ENCODE peak calls at places on chromosomes 4 and X, in six cellular contexts. One of them, this sample, is unnamed.

GRCh38 chr4:168524006-168524405 is 27.2 kb downstream of the PALLD start:
- DNase-seq in body of pancreas: no peak
- DNase-seq in pancreas: no peak
- DNase-seq in lung: no peak
- DNase-seq in suprapubic skin: no peak
- DNase-seq in mesenchymal stem cell: peak; percentile 87
- DNase-seq in this sample: no peak

GRCh38 chr4:1296324-1297022 is 6.8 kb downstream of the MAEA start:
- DNase-seq in body of pancreas: no peak
- DNase-seq in pancreas: no peak
- DNase-seq in lung: no peak
- DNase-seq in suprapubic skin: no peak
- DNase-seq in mesenchymal stem cell: no peak
- DNase-seq in this sample: no peak

GRCh38 chrX:39809326-39809725 is 288.4 kb downstream of the BCOR start:
- DNase-seq in body of pancreas: no peak
- DNase-seq in pancreas: no peak
- DNase-seq in lung: no peak
- DNase-seq in suprapubic skin: no peak
- DNase-seq in mesenchymal stem cell: peak; percentile 82
- DNase-seq in this sample: no peak

GRCh38 chr4:34972189-34972588 is 1272.1 kb downstream of the ARAP2 start:
- DNase-seq in body of pancreas: no peak
- DNase-seq in pancreas: no peak
- DNase-seq in lung: no peak
- DNase-seq in suprapubic skin: no peak
- DNase-seq in mesenchymal stem cell: no peak
- DNase-seq in this sample: no peak

GRCh38 chr4:185786422-185786821 is 25.6 kb downstream of the SORBS2 start:
- DNase-seq in body of pancreas: no peak
- DNase-seq in pancreas: no peak
- DNase-seq in lung: no peak
- DNase-seq in suprapubic skin: no peak
- DNase-seq in mesenchymal stem cell: no peak
- DNase-seq in this sample: no peak

GRCh38 chrX:103554687-103555417 is 30.5 kb upstream of the TCEAL4 start:
- DNase-seq in body of pancreas: peak; percentile 18
- DNase-seq in pancreas: no peak
- DNase-seq in lung: no peak
- DNase-seq in suprapubic skin: no peak
- DNase-seq in mesenchymal stem cell: peak; percentile 75
- DNase-seq in this sample: no peak

GRCh38 chrX:94743478-94743877 is 1069.5 kb downstream of the FAM133A start:
- DNase-seq in body of pancreas: no peak
- DNase-seq in pancreas: no peak
- DNase-seq in lung: no peak
- DNase-seq in suprapubic skin: no peak
- DNase-seq in mesenchymal stem cell: no peak
- DNase-seq in this sample: no peak

GRCh38 chr4:189049682-189050081 is 891.0 kb upstream of the FRG1 start:
- DNase-seq in body of pancreas: no peak
- DNase-seq in pancreas: no peak
- DNase-seq in lung: no peak
- DNase-seq in suprapubic skin: no peak
- DNase-seq in mesenchymal stem cell: peak; percentile 6
- DNase-seq in this sample: peak; percentile 29

GRCh38 chr4:8370106-8370787 is 70.3 kb downstream of the ACOX3 start:
- DNase-seq in body of pancreas: no peak
- DNase-seq in pancreas: peak; percentile 50
- DNase-seq in lung: no peak
- DNase-seq in suprapubic skin: no peak
- DNase-seq in mesenchymal stem cell: no peak
- DNase-seq in this sample: no peak

GRCh38 chr4:182828678-182829025 is 88.5 kb downstream of the DCTD start:
- DNase-seq in body of pancreas: no peak
- DNase-seq in pancreas: no peak
- DNase-seq in lung: no peak
- DNase-seq in suprapubic skin: no peak
- DNase-seq in mesenchymal stem cell: no peak
- DNase-seq in this sample: no peak

GRCh38 chr4:26076896-26077295 is 162.9 kb downstream of the SMIM20 start:
- DNase-seq in body of pancreas: no peak
- DNase-seq in pancreas: no peak
- DNase-seq in lung: no peak
- DNase-seq in suprapubic skin: no peak
- DNase-seq in mesenchymal stem cell: no peak
- DNase-seq in this sample: no peak

GRCh38 chrX:20884565-20884964 is 489.7 kb upstream of the CNKSR2 start:
- DNase-seq in body of pancreas: no peak
- DNase-seq in pancreas: peak; percentile 26
- DNase-seq in lung: no peak
- DNase-seq in suprapubic skin: no peak
- DNase-seq in mesenchymal stem cell: no peak
- DNase-seq in this sample: no peak
- H3K4me3 ChIP-seq in body of pancreas: no peak overlapping the region
- H3K4me3 ChIP-seq in pancreas: no peak overlapping the region
- H3K4me3 ChIP-seq in lung: no peak overlapping the region
- H3K4me3 ChIP-seq in suprapubic skin: no peak overlapping the region
- H3K4me3 ChIP-seq in mesenchymal stem cell: no peak overlapping the region
- H3K4me3 ChIP-seq in this sample: no peak overlapping the region

DNA sequence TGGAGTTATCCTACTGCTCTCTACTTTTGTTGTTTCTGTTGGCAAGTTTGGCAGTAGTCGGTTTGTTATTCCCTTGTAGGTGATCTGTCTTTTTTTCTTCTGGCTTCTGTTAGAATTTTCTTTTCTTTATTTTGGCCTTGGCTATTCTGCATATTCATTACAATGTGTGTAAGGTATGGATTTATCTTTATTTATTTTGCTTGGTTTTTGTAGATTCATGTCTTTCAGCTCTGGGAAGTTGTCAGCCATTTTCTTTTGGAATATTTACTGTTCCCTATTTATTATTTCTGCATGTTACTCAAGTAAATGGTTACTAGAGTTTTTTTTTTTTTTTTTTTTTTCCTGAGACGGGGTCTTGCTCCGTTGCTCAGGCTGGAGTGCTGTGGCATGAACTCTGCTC is 12.6 kb downstream of the ADD1 start:
- DNase-seq in body of pancreas: no peak
- DNase-seq in pancreas: no peak
- DNase-seq in lung: no peak
- DNase-seq in suprapubic skin: no peak
- DNase-seq in mesenchymal stem cell: no peak
- DNase-seq in this sample: no peak
- H3K4me1 ChIP-seq in body of pancreas: peaks cover 82% of the 10 kb centered on the region
- H3K4me1 ChIP-seq in pancreas: peaks cover 49% of the 10 kb centered on the region
- H3K4me1 ChIP-seq in lung: peaks cover 13% of the 10 kb centered on the region
- H3K4me1 ChIP-seq in suprapubic skin: peaks cover 56% of the 10 kb centered on the region
- H3K4me1 ChIP-seq in mesenchymal stem cell: peaks cover 7% of the 10 kb centered on the region
- H3K4me1 ChIP-seq in this sample: peaks cover 18% of the 10 kb centered on the region

GRCh38 chr4:139077567-139078355 is 62.2 kb downstream of the NOCT start:
- DNase-seq in body of pancreas: no peak
- DNase-seq in pancreas: no peak
- DNase-seq in lung: no peak
- DNase-seq in suprapubic skin: no peak
- DNase-seq in mesenchymal stem cell: no peak
- DNase-seq in this sample: no peak
- H3K4me3 ChIP-seq in body of pancreas: no peak overlapping the region
- H3K4me3 ChIP-seq in pancreas: no peak overlapping the region
- H3K4me3 ChIP-seq in lung: no peak overlapping the region
- H3K4me3 ChIP-seq in suprapubic skin: no peak overlapping the region
- H3K4me3 ChIP-seq in mesenchymal stem cell: no peak overlapping the region
- H3K4me3 ChIP-seq in this sample: no peak overlapping the region

GRCh38 chr4:4575284-4576211 is 33.7 kb upstream of the STX18 start:
- DNase-seq in body of pancreas: peak; percentile 73
- DNase-seq in pancreas: peak; percentile 81
- DNase-seq in lung: peak; percentile 57
- DNase-seq in suprapubic skin: peak; percentile 69
- DNase-seq in mesenchymal stem cell: peak; percentile 72
- DNase-seq in this sample: no peak

GRCh38 chr4:4580494-4580893 is 38.6 kb upstream of the STX18 start:
- DNase-seq in body of pancreas: no peak
- DNase-seq in pancreas: no peak
- DNase-seq in lung: no peak
- DNase-seq in suprapubic skin: no peak
- DNase-seq in mesenchymal stem cell: no peak
- DNase-seq in this sample: no peak

GRCh38 chr4:4577359-4577875 is 35.6 kb upstream of the STX18 start:
- DNase-seq in body of pancreas: no peak
- DNase-seq in pancreas: no peak
- DNase-seq in lung: no peak
- DNase-seq in suprapubic skin: no peak
- DNase-seq in mesenchymal stem cell: no peak
- DNase-seq in this sample: no peak

GRCh38 chr4:4582653-4583052 is 40.8 kb upstream of the STX18 start:
- DNase-seq in body of pancreas: no peak
- DNase-seq in pancreas: no peak
- DNase-seq in lung: no peak
- DNase-seq in suprapubic skin: no peak
- DNase-seq in mesenchymal stem cell: no peak
- DNase-seq in this sample: no peak

DNA sequence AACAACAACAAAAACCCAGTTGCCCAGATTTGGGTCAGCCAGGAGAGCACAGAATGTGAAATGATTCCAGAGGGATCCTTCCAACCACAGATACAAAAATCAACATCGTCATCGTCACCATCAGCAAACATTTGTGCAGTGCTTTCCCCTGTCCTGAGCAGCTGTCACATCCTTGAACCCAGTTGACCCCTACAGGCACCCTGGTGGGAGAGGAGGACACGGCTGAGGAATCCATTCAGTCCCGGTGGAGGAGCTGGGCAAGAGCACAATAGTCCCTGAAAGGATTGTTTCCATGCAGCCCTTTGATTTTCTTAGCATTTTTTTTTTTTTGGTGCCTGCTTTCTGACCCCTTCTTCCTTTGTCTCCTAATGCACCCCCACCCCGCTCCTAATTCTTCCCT is 37.1 kb upstream of the STX18 start:
- DNase-seq in body of pancreas: no peak
- DNase-seq in pancreas: no peak
- DNase-seq in lung: no peak
- DNase-seq in suprapubic skin: no peak
- DNase-seq in mesenchymal stem cell: no peak
- DNase-seq in this sample: no peak
- H3K4me1 ChIP-seq in body of pancreas: peaks cover 3% of the 10 kb centered on the region
- H3K4me1 ChIP-seq in pancreas: no peaks in the 10 kb centered on the region
- H3K4me1 ChIP-seq in lung: peaks cover 5% of the 10 kb centered on the region
- H3K4me1 ChIP-seq in suprapubic skin: peaks cover 15% of the 10 kb centered on the region
- H3K4me1 ChIP-seq in mesenchymal stem cell: peaks cover 11% of the 10 kb centered on the region
- H3K4me1 ChIP-seq in this sample: no peaks in the 10 kb centered on the region

GRCh38 chr4:174828845-174829701 is at the start of gene GLRA3:
- DNase-seq in body of pancreas: peak; percentile 72
- DNase-seq in pancreas: peak; percentile 86
- DNase-seq in lung: peak; percentile 75
- DNase-seq in suprapubic skin: no peak
- DNase-seq in mesenchymal stem cell: peak; percentile 62
- DNase-seq in this sample: peak; percentile 73
- H3K4me3 ChIP-seq in body of pancreas: no peak within 1 kb of the TSS
- H3K4me3 ChIP-seq in pancreas: peak within 1 kb of the TSS; percentile 34
- H3K4me3 ChIP-seq in lung: no peak within 1 kb of the TSS
- H3K4me3 ChIP-seq in suprapubic skin: peak within 1 kb of the TSS; percentile 35
- H3K4me3 ChIP-seq in mesenchymal stem cell: peak within 1 kb of the TSS; percentile 44
- H3K4me3 ChIP-seq in this sample: no peak within 1 kb of the TSS

DNA sequence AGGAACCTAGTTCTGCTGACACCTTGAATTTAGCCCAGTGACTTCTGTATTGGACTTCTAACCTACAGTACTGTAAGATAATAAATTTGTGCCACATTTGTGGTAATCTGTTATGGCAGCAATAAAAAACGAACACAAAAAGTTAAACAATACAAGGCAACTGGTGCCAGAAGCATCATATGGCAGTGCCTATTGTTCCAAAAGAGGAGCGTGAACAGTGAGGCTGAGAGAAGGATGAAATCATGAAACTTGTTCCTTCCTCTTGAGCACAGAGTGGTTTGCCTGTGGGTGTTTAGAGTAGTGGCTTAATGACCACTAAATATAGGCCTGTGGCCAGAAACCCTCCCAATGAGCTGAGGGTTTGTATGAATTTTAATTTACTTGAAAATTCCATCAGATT is 69.7 kb upstream of the PGRMC2 start:
- DNase-seq in body of pancreas: no peak
- DNase-seq in pancreas: no peak
- DNase-seq in lung: no peak
- DNase-seq in suprapubic skin: no peak
- DNase-seq in mesenchymal stem cell: no peak
- DNase-seq in this sample: no peak
- H3K4me1 ChIP-seq in body of pancreas: peaks cover 22% of the 10 kb centered on the region
- H3K4me1 ChIP-seq in pancreas: peaks cover 6% of the 10 kb centered on the region
- H3K4me1 ChIP-seq in lung: peaks cover 4% of the 10 kb centered on the region
- H3K4me1 ChIP-seq in suprapubic skin: peaks cover 28% of the 10 kb centered on the region
- H3K4me1 ChIP-seq in mesenchymal stem cell: peaks cover 7% of the 10 kb centered on the region
- H3K4me1 ChIP-seq in this sample: peaks cover 22% of the 10 kb centered on the region

GRCh38 chr4:62709618-62710252 is 1509.6 kb downstream of the ADGRL3 start:
- DNase-seq in body of pancreas: no peak
- DNase-seq in pancreas: no peak
- DNase-seq in lung: no peak
- DNase-seq in suprapubic skin: no peak
- DNase-seq in mesenchymal stem cell: peak; percentile 34
- DNase-seq in this sample: peak; percentile 23
- H3K4me3 ChIP-seq in body of pancreas: no peak overlapping the region
- H3K4me3 ChIP-seq in pancreas: no peak overlapping the region
- H3K4me3 ChIP-seq in lung: no peak overlapping the region
- H3K4me3 ChIP-seq in suprapubic skin: no peak overlapping the region
- H3K4me3 ChIP-seq in mesenchymal stem cell: no peak overlapping the region
- H3K4me3 ChIP-seq in this sample: peak overlapping the region; percentile 11

GRCh38 chrX:46978341-46979291 is 66.4 kb downstream of the JADE3 start:
- DNase-seq in body of pancreas: peak; percentile 87
- DNase-seq in pancreas: peak; percentile 64
- DNase-seq in lung: peak; percentile 63
- DNase-seq in suprapubic skin: peak; percentile 74
- DNase-seq in mesenchymal stem cell: peak; percentile 73
- DNase-seq in this sample: peak; percentile 72

DNA sequence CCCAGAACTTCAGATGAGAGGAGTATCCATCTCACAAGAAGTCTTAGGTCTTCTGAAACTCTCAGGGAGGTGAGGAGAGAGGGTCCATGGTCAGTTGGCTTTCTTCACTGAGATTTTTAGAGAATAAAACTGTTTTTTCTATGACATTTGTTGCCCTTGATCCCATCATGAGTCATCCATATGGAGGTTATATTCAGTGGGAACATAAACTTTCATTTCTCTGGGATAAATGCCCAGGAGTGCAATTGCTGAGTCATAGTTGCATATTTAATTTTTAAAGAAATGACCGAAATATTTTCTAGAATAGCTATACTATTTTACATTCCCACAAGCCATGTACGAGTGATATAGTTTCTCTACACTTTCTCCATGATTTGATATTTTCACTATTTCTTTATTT is 67.1 kb downstream of the JADE3 start:
- DNase-seq in body of pancreas: no peak
- DNase-seq in pancreas: no peak
- DNase-seq in lung: no peak
- DNase-seq in suprapubic skin: no peak
- DNase-seq in mesenchymal stem cell: peak; percentile 45
- DNase-seq in this sample: no peak
- H3K4me1 ChIP-seq in body of pancreas: no peaks in the 10 kb centered on the region
- H3K4me1 ChIP-seq in pancreas: no peaks in the 10 kb centered on the region
- H3K4me1 ChIP-seq in lung: no peaks in the 10 kb centered on the region
- H3K4me1 ChIP-seq in suprapubic skin: no peaks in the 10 kb centered on the region
- H3K4me1 ChIP-seq in mesenchymal stem cell: peaks cover 2% of the 10 kb centered on the region
- H3K4me1 ChIP-seq in this sample: peaks cover 9% of the 10 kb centered on the region